ENCODE peak calls at places on chromosomes 2 and 18, in ten cellular contexts. One of them, this sample, is unnamed.
A peak's percentile ranks its signal among the peaks of the same experiment; 100 is the strongest.

GRCh38 chr2:69116438-69116837 is 103.5 kb downstream of the ANTXR1 start:
- DNase-seq in stimulated activated CD4-positive, alpha-beta T cell treated with anti-CD3 and anti-CD28 coated beads, Interleukin-2, amount 100 ng/mL, for 48 hours: no peak
- DNase-seq in NCI-H2081: no peak
- DNase-seq in activated CD8-positive, alpha-beta T cell treated with anti-CD3 and anti-CD28 coated beads for 36 hours: no peak
- DNase-seq in ACHN: no peak
- DNase-seq in HS-27A: no peak
- DNase-seq in NCI-H510A: no peak
- DNase-seq in MV-4-11: no peak
- DNase-seq in HCEC 1CT: no peak
- DNase-seq in NCI-H187: no peak
- DNase-seq in this sample: no peak

GRCh38 chr2:160062283-160063005 is at the start of gene PLA2R1:
- DNase-seq in stimulated activated CD4-positive, alpha-beta T cell treated with anti-CD3 and anti-CD28 coated beads, Interleukin-2, amount 100 ng/mL, for 48 hours: no peak
- DNase-seq in NCI-H2081: no peak
- DNase-seq in activated CD8-positive, alpha-beta T cell treated with anti-CD3 and anti-CD28 coated beads for 36 hours: no peak
- DNase-seq in ACHN: peak; percentile 55
- DNase-seq in HS-27A: no peak
- DNase-seq in NCI-H510A: no peak
- DNase-seq in MV-4-11: no peak
- DNase-seq in HCEC 1CT: peak; percentile 42
- DNase-seq in NCI-H187: no peak
- DNase-seq in this sample: no peak

GRCh38 chr2:36352711-36353110 is 2.9 kb upstream of the CRIM1 start:
- DNase-seq in stimulated activated CD4-positive, alpha-beta T cell treated with anti-CD3 and anti-CD28 coated beads, Interleukin-2, amount 100 ng/mL, for 48 hours: no peak
- DNase-seq in NCI-H2081: no peak
- DNase-seq in activated CD8-positive, alpha-beta T cell treated with anti-CD3 and anti-CD28 coated beads for 36 hours: no peak
- DNase-seq in ACHN: peak; percentile 83
- DNase-seq in HS-27A: no peak
- DNase-seq in NCI-H510A: no peak
- DNase-seq in MV-4-11: no peak
- DNase-seq in HCEC 1CT: peak; percentile 71
- DNase-seq in NCI-H187: no peak
- DNase-seq in this sample: no peak

GRCh38 chr18:69757733-69758132 is 189.9 kb downstream of the CD226 start:
- DNase-seq in stimulated activated CD4-positive, alpha-beta T cell treated with anti-CD3 and anti-CD28 coated beads, Interleukin-2, amount 100 ng/mL, for 48 hours: no peak
- DNase-seq in NCI-H2081: peak; percentile 96
- DNase-seq in activated CD8-positive, alpha-beta T cell treated with anti-CD3 and anti-CD28 coated beads for 36 hours: no peak
- DNase-seq in ACHN: no peak
- DNase-seq in HS-27A: no peak
- DNase-seq in NCI-H510A: no peak
- DNase-seq in MV-4-11: no peak
- DNase-seq in HCEC 1CT: peak; percentile 7
- DNase-seq in NCI-H187: no peak
- DNase-seq in this sample: no peak

GRCh38 chr2:234772775-234773064 is 179.1 kb upstream of the SH3BP4 start:
- DNase-seq in stimulated activated CD4-positive, alpha-beta T cell treated with anti-CD3 and anti-CD28 coated beads, Interleukin-2, amount 100 ng/mL, for 48 hours: no peak
- DNase-seq in NCI-H2081: no peak
- DNase-seq in activated CD8-positive, alpha-beta T cell treated with anti-CD3 and anti-CD28 coated beads for 36 hours: no peak
- DNase-seq in ACHN: no peak
- DNase-seq in HS-27A: no peak
- DNase-seq in NCI-H510A: no peak
- DNase-seq in MV-4-11: no peak
- DNase-seq in HCEC 1CT: no peak
- DNase-seq in NCI-H187: no peak
- DNase-seq in this sample: no peak

GRCh38 chr2:14751581-14751980 is 119.1 kb downstream of the LRATD1 start:
- DNase-seq in stimulated activated CD4-positive, alpha-beta T cell treated with anti-CD3 and anti-CD28 coated beads, Interleukin-2, amount 100 ng/mL, for 48 hours: no peak
- DNase-seq in NCI-H2081: peak; percentile 36
- DNase-seq in activated CD8-positive, alpha-beta T cell treated with anti-CD3 and anti-CD28 coated beads for 36 hours: no peak
- DNase-seq in ACHN: no peak
- DNase-seq in HS-27A: no peak
- DNase-seq in NCI-H510A: no peak
- DNase-seq in MV-4-11: no peak
- DNase-seq in HCEC 1CT: no peak
- DNase-seq in NCI-H187: no peak
- DNase-seq in this sample: no peak

GRCh38 chr2:184602734-184603133 is 4.4 kb downstream of the ZNF804A start:
- DNase-seq in stimulated activated CD4-positive, alpha-beta T cell treated with anti-CD3 and anti-CD28 coated beads, Interleukin-2, amount 100 ng/mL, for 48 hours: no peak
- DNase-seq in NCI-H2081: no peak
- DNase-seq in activated CD8-positive, alpha-beta T cell treated with anti-CD3 and anti-CD28 coated beads for 36 hours: no peak
- DNase-seq in ACHN: no peak
- DNase-seq in HS-27A: no peak
- DNase-seq in NCI-H510A: no peak
- DNase-seq in MV-4-11: no peak
- DNase-seq in HCEC 1CT: no peak
- DNase-seq in NCI-H187: no peak
- DNase-seq in this sample: no peak

GRCh38 chr2:190334479-190335224 is 8.7 kb upstream of the INPP1 start:
- DNase-seq in stimulated activated CD4-positive, alpha-beta T cell treated with anti-CD3 and anti-CD28 coated beads, Interleukin-2, amount 100 ng/mL, for 48 hours: no peak
- DNase-seq in NCI-H2081: no peak
- DNase-seq in activated CD8-positive, alpha-beta T cell treated with anti-CD3 and anti-CD28 coated beads for 36 hours: no peak
- DNase-seq in ACHN: peak; percentile 27
- DNase-seq in HS-27A: no peak
- DNase-seq in NCI-H510A: no peak
- DNase-seq in MV-4-11: no peak
- DNase-seq in HCEC 1CT: no peak
- DNase-seq in NCI-H187: no peak
- DNase-seq in this sample: no peak

GRCh38 chr2:55672630-55673029 is 21.0 kb downstream of the PNPT1 start:
- DNase-seq in stimulated activated CD4-positive, alpha-beta T cell treated with anti-CD3 and anti-CD28 coated beads, Interleukin-2, amount 100 ng/mL, for 48 hours: no peak
- DNase-seq in NCI-H2081: no peak
- DNase-seq in activated CD8-positive, alpha-beta T cell treated with anti-CD3 and anti-CD28 coated beads for 36 hours: no peak
- DNase-seq in ACHN: no peak
- DNase-seq in HS-27A: no peak
- DNase-seq in NCI-H510A: no peak
- DNase-seq in MV-4-11: no peak
- DNase-seq in HCEC 1CT: no peak
- DNase-seq in NCI-H187: no peak
- DNase-seq in this sample: no peak

GRCh38 chr2:98669675-98670074 is 61.3 kb downstream of the MGAT4A start:
- DNase-seq in stimulated activated CD4-positive, alpha-beta T cell treated with anti-CD3 and anti-CD28 coated beads, Interleukin-2, amount 100 ng/mL, for 48 hours: no peak
- DNase-seq in NCI-H2081: no peak
- DNase-seq in activated CD8-positive, alpha-beta T cell treated with anti-CD3 and anti-CD28 coated beads for 36 hours: no peak
- DNase-seq in ACHN: peak; percentile 80
- DNase-seq in HS-27A: no peak
- DNase-seq in NCI-H510A: no peak
- DNase-seq in MV-4-11: no peak
- DNase-seq in HCEC 1CT: no peak
- DNase-seq in NCI-H187: no peak
- DNase-seq in this sample: no peak

GRCh38 chr2:234412726-234413125 is 84.2 kb downstream of the ARL4C start:
- DNase-seq in stimulated activated CD4-positive, alpha-beta T cell treated with anti-CD3 and anti-CD28 coated beads, Interleukin-2, amount 100 ng/mL, for 48 hours: no peak
- DNase-seq in NCI-H2081: no peak
- DNase-seq in activated CD8-positive, alpha-beta T cell treated with anti-CD3 and anti-CD28 coated beads for 36 hours: no peak
- DNase-seq in ACHN: no peak
- DNase-seq in HS-27A: no peak
- DNase-seq in NCI-H510A: no peak
- DNase-seq in MV-4-11: no peak
- DNase-seq in HCEC 1CT: no peak
- DNase-seq in NCI-H187: no peak
- DNase-seq in this sample: no peak

GRCh38 chr2:73838889-73839539 is 10.3 kb downstream of the STAMBP start:
- DNase-seq in stimulated activated CD4-positive, alpha-beta T cell treated with anti-CD3 and anti-CD28 coated beads, Interleukin-2, amount 100 ng/mL, for 48 hours: no peak
- DNase-seq in NCI-H2081: no peak
- DNase-seq in activated CD8-positive, alpha-beta T cell treated with anti-CD3 and anti-CD28 coated beads for 36 hours: no peak
- DNase-seq in ACHN: no peak
- DNase-seq in HS-27A: no peak
- DNase-seq in NCI-H510A: no peak
- DNase-seq in MV-4-11: no peak
- DNase-seq in HCEC 1CT: peak; percentile 39
- DNase-seq in NCI-H187: no peak
- DNase-seq in this sample: no peak

This sample was measured in KBM-7.